ENCODE peak calls at places on chromosomes 3 and 15, in eight cellular contexts. B is omental fat pad, Z is ovary, D is OCI-LY7, M is HFF-Myc, T is GM13976, N is nephron progenitor cell, W is cardiac fibroblast. L is an unnamed sample.

GRCh38 chr15:34584321-34584668 is 844 bp upstream of the GOLGA8B start:
- DNase-seq in Z (no peak), B (no peak), N (peak), D (peak), W (no peak), T (peak), M (no peak), L (no peak)

GRCh38 chr15:101128191-101128590 is 123.7 kb downstream of the CHSY1 start:
- DNase-seq in D (no peak), W (peak), T (no peak), Z (no peak), M (peak), N (no peak), B (no peak), L (peak)

GRCh38 chr15:99434506-99435137 is 131.2 kb upstream of the MEF2A start:
- DNase-seq in Z (peak), B (peak), N (no peak), T (no peak), W (no peak), D (no peak), M (no peak), L (no peak)

GRCh38 chr15:74631935-74632560 is 16.4 kb downstream of the CLK3 start:
- DNase-seq in B (peak), M (no peak), D (peak), W (peak), N (peak), Z (no peak), T (peak), L (no peak)

GRCh38 chr15:70345251-70346019 is 247.7 kb upstream of the TLE3 start:
- DNase-seq in Z (no peak), D (no peak), M (no peak), W (no peak), B (no peak), T (no peak), N (no peak), L (no peak)

GRCh38 chr15:90931737-90932659 is at the start of gene HDDC3:
- DNase-seq in D (peak), M (peak), B (peak), T (peak), Z (peak), W (peak), N (peak), L (peak)

GRCh38 chr15:70095387-70096214 is 2.1 kb downstream of the TLE3 start:
- DNase-seq in W (peak), D (peak), B (no peak), N (peak), T (peak), Z (peak), M (no peak), L (no peak)

GRCh38 chr3:16511561-16512434 is 1.7 kb downstream of the RFTN1 start:
- DNase-seq in B (peak), Z (peak), N (peak), W (peak), T (peak), M (no peak), D (peak), L (peak)

GRCh38 chr3:15778332-15778858 is 19.4 kb downstream of the ANKRD28 start:
- DNase-seq in Z (no peak), W (no peak), D (no peak), N (no peak), B (no peak), T (no peak), M (no peak), L (no peak)

GRCh38 chr3:182389041-182389815 is 404.1 kb upstream of the ATP11B start:
- DNase-seq in N (no peak), D (no peak), M (no peak), Z (no peak), T (no peak), W (no peak), B (no peak), L (no peak)

GRCh38 chr15:82064824-82065223 is 19.0 kb upstream of the MEX3B start:
- DNase-seq in Z (no peak), D (no peak), N (no peak), B (no peak), M (no peak), T (no peak), W (peak), L (no peak)

GRCh38 chr15:44489464-44489863 is 47.5 kb upstream of the EIF3J start:
- DNase-seq in T (no peak), M (peak), W (peak), D (no peak), N (no peak), Z (no peak), B (no peak), L (peak)

GRCh38 chr3:129038121-129038855 is 22.3 kb upstream of the GP9 start:
- DNase-seq in W (no peak), Z (no peak), T (no peak), D (no peak), N (no peak), M (no peak), B (no peak), L (no peak)

GRCh38 chr3:59609967-59610366 is 560.1 kb upstream of the CFAP20DC start:
- DNase-seq in W (peak), Z (no peak), T (no peak), B (no peak), M (no peak), D (no peak), N (peak), L (no peak)

GRCh38 chr3:15983693-15984092 is 185.9 kb upstream of the ANKRD28 start:
- DNase-seq in D (no peak), N (no peak), T (no peak), Z (no peak), B (no peak), M (no peak), W (no peak), L (no peak)

GRCh38 chr15:99486371-99487336 is 79.1 kb upstream of the MEF2A start:
- DNase-seq in D (no peak), T (no peak), W (peak), N (peak), B (no peak), Z (peak), M (peak), L (no peak)

GRCh38 chr3:55380561-55380960 is 106.5 kb downstream of the WNT5A start:
- DNase-seq in B (no peak), T (no peak), W (no peak), D (no peak), N (no peak), M (no peak), Z (no peak), L (no peak)

GRCh38 chr15:67945951-67946700 is 106.3 kb upstream of the RNU6-1 start:
- DNase-seq in B (no peak), N (peak), T (no peak), M (peak), W (no peak), Z (peak), D (peak), L (no peak)

GRCh38 chr3:197450295-197450694 is 105.5 kb downstream of the BDH1 start:
- DNase-seq in Z (no peak), D (no peak), B (no peak), W (no peak), T (no peak), M (no peak), N (no peak), L (no peak)

GRCh38 chr15:70703483-70703882 is 59.9 kb downstream of the UACA start:
- DNase-seq in N (no peak), B (no peak), Z (no peak), T (no peak), W (peak), M (no peak), D (no peak), L (no peak)

GRCh38 chr15:52069559-52069958 is 43.0 kb downstream of the BCL2L10 start:
- DNase-seq in W (no peak), Z (no peak), M (no peak), B (no peak), N (no peak), D (no peak), T (no peak), L (no peak)

GRCh38 chr3:171967932-171968678 is 71.3 kb upstream of the FNDC3B start:
- DNase-seq in T (no peak), W (peak), N (no peak), M (no peak), Z (no peak), D (no peak), B (no peak), L (no peak)

GRCh38 chr3:100254168-100254777 is 6.5 kb upstream of the TBC1D23 start:
- DNase-seq in D (peak), T (peak), B (no peak), M (no peak), N (peak), Z (peak), W (peak), L (peak)

GRCh38 chr15:82317091-82317489 is 32.2 kb downstream of the GOLGA6L10 start:
- DNase-seq in T (no peak), M (no peak), Z (no peak), B (no peak), N (no peak), D (no peak), W (no peak), L (no peak)

GRCh38 chr15:37087050-37087691 is 13.2 kb downstream of the MEIS2 start:
- DNase-seq in M (no peak), B (no peak), W (no peak), Z (no peak), D (no peak), N (no peak), T (no peak), L (no peak)

GRCh38 chr3:106745344-106746168 is 631.7 kb upstream of the CCDC54 start:
- DNase-seq in B (no peak), D (no peak), N (no peak), M (peak), Z (no peak), T (no peak), W (peak), L (peak)

DNA sequence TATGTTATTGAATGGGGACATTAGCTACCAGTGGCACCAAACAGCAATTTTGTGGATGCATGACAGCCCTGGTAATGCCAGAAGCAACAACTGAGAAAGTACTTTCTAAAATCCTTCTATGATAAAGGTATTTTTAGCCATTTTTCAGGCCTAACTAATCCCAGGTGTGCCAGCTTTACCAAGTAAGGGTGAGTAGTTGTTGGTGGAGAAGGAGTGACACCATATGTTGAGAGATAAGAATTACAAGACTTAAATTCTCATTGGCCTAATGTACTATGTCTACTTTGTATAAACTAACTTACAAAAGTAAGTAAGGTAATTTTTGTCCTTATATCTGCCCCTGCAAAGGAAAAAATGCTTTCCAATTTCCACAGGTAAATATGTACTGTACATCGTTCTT is 4.1 kb upstream of the COX17 start:
- DNase-seq in B (no peak), T (peak), N (no peak), D (peak), M (no peak), W (peak), Z (no peak), L (no peak)
- TF ChIP-seq CTCF in B (no peak), T (peak), N (peak), D (peak), M (peak), W (peak), Z (no peak), L (peak)

GRCh38 chr3:97821810-97822775 is at the start of gene CRYBG3:
- DNase-seq in M (peak), W (peak), B (peak), N (peak), D (peak), T (peak), Z (peak), L (peak)
- TF ChIP-seq CTCF in M (peak), W (peak), B (no peak), N (no peak), D (peak), T (peak), Z (no peak), L (peak)

DNA sequence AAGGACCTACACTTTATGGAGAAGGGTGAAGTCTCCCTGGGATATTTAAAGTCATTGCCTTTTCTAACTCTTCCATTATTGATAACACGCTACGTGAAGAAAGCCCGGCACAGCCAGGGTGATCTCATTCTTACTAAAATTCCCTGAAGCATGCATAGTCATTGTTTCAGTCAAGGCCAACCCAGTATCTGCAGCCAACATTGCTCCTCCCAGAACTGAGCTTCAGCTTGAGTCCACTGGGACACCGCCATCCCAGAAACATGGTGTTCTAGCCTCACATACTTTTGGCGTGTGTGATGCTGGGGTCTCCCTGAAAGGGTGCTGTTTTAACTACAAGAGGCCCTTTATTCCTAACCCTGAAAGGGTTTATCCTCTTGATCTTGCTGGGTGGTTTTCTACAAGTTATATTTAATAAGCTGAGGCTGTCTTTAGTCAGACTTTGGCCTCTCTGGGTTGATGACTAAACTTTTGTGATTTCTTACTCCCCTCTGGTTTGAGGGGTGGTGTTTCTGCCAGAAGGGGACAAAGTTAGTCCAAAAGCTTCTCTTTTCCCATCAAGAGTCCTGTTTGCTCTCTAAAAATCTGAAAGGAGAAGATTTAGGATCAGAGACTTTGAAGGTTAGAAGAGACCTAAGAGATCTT is 26.0 kb upstream of the FBN1 start:
- DNase-seq in W (peak), D (no peak), T (no peak), N (no peak), Z (peak), M (no peak), B (no peak), L (peak)
- TF ChIP-seq CTCF in W (no peak), D (no peak), T (no peak), N (no peak), Z (no peak), M (no peak), B (no peak), L (peak)

GRCh38 chr3:72892870-72893269 is 5.0 kb downstream of the GXYLT2 start:
- DNase-seq in M (no peak), T (no peak), N (no peak), D (peak), B (no peak), Z (no peak), W (peak), L (no peak)

GRCh38 chr3:72889310-72890165 is 1.7 kb downstream of the GXYLT2 start:
- DNase-seq in B (no peak), Z (peak), M (no peak), T (no peak), D (no peak), W (no peak), N (no peak), L (no peak)

GRCh38 chr3:72892081-72892763 is 4.4 kb downstream of the GXYLT2 start:
- DNase-seq in M (no peak), Z (peak), B (no peak), N (no peak), W (peak), T (no peak), D (no peak), L (peak)

GRCh38 chr3:72890166-72890925 is 2.5 kb downstream of the GXYLT2 start:
- DNase-seq in W (peak), B (no peak), T (no peak), Z (peak), D (no peak), M (no peak), N (no peak), L (no peak)

GRCh38 chr3:72891053-72891855 is 3.4 kb downstream of the GXYLT2 start:
- DNase-seq in B (no peak), M (peak), Z (peak), D (no peak), T (no peak), W (peak), N (peak), L (peak)
- TF ChIP-seq CTCF in B (no peak), M (peak), Z (peak), D (no peak), T (no peak), W (peak), N (no peak), L (peak)

DNA sequence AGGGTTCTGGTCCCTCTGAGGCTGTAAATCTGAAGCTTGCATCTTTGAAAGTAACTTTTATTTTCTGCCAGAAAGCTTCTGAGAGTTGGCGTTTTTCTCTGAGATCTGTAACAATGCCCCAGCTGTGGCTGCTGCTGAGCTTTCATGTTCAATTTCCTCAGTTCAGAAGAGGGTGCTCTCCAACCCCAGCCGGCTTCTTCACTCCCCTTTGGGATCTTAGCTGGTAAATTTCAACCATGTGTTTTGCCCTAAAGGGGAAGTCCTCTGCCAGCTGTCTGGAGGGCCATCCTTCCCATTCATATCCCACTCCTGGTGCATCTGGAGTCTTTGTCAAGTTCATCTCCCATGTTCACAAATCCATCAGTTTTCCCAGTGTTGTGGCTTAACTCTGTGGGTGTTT is 18.2 kb upstream of the CFAP100 start:
- DNase-seq in N (no peak), T (no peak), M (no peak), Z (no peak), B (no peak), D (no peak), W (no peak), L (no peak)
- TF ChIP-seq CTCF in N (no peak), T (no peak), M (no peak), Z (no peak), B (no peak), D (no peak), W (no peak), L (no peak)

GRCh38 chr3:147397155-147397888 is 9.0 kb downstream of the ZIC4 start:
- DNase-seq in D (no peak), M (no peak), T (no peak), N (no peak), B (no peak), Z (no peak), W (no peak), L (no peak)
- TF ChIP-seq CTCF in D (no peak), M (no peak), T (no peak), N (no peak), B (no peak), Z (no peak), W (no peak), L (no peak)

DNA sequence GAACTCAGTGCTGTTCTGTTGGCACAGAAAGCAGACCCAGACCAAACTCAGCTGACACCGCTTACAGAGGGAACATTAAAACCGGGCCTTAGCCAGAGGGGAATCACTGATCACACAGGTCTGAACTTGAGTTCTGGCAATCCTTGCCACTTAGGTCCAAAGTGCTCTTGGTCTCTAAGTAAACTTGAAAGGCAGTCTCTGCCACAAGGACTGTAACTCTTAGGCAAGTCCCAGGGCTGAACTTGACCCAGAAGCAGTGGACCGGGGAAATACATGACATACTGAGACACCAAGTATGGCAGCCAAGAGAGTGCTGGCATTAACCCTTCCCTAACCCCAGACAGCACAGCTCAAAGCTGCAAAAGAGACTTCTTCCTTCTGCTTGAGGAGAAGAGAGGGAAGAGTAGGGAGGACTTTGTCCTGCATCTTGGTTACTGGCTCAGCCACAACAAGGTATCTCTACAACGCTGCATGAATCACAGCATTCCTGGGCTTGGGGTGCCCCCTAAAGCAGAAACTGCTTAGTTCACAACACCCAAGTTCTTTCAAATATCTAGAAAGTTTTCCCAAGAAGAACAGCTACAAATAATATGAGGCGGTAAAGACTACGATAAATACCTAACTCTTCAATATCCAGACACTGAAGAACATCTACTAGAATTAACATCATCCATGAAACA is 32.5 kb downstream of the NAALADL2 start:
- DNase-seq in T (no peak), W (peak), M (no peak), Z (no peak), D (no peak), B (no peak), N (no peak), L (no peak)
- TF ChIP-seq CTCF in T (no peak), W (no peak), M (no peak), Z (no peak), D (no peak), B (no peak), N (no peak), L (no peak)

L was measured in AG04450.